ENCODE peak calls at places on chromosomes 3 and 15, in eight cellular contexts. W, E, K, D, N, J, O and A are unnamed samples.

GRCh38 chr3:164199982-164200823 is 878.1 kb downstream of the SI start:
- DNase-seq in W (no peak), E (no peak), K (no peak), D (no peak), N (no peak), J (peak; percentile 6), O (no peak), A (no peak)

GRCh38 chr3:17430574-17430973 is 311.9 kb downstream of the TBC1D5 start:
- DNase-seq in W (no peak), E (no peak), K (no peak), D (no peak), N (no peak), J (no peak), O (no peak), A (no peak)

GRCh38 chr15:32802296-32802936 is 84.6 kb downstream of the GREM1 start:
- DNase-seq in W (no peak), E (no peak), K (no peak), D (no peak), N (no peak), J (no peak), O (no peak), A (peak; percentile 79)

GRCh38 chr3:172447611-172448579 is at the start of gene GHSR:
- DNase-seq in W (no peak), E (no peak), K (peak; percentile 54), D (no peak), N (no peak), J (no peak), O (no peak), A (no peak)

GRCh38 chr3:14472471-14473351 is 67.4 kb downstream of the GRIP2 start:
- DNase-seq in W (no peak), E (no peak), K (no peak), D (no peak), N (no peak), J (no peak), O (no peak), A (peak; percentile 96)

GRCh38 chr3:58013973-58014649 is 5.9 kb downstream of the FLNB start:
- DNase-seq in W (no peak), E (no peak), K (no peak), D (no peak), N (peak; percentile 16), J (no peak), O (no peak), A (peak; percentile 98)

GRCh38 chr15:64180235-64180824 is 17.5 kb upstream of the PPIB start:
- DNase-seq in W (no peak), E (no peak), K (no peak), D (peak; percentile 18), N (no peak), J (no peak), O (no peak), A (no peak)

GRCh38 chr15:62275818-62276217 is 110.7 kb upstream of the C2CD4B start:
- DNase-seq in W (no peak), E (no peak), K (no peak), D (no peak), N (no peak), J (no peak), O (no peak), A (no peak)

GRCh38 chr15:30953731-30954378 is 37.6 kb downstream of the MTMR10 start:
- DNase-seq in W (no peak), E (no peak), K (no peak), D (no peak), N (no peak), J (no peak), O (no peak), A (peak; percentile 97)

GRCh38 chr3:13547591-13548371 is 1.1 kb upstream of the FBLN2 start:
- DNase-seq in W (no peak), E (no peak), K (no peak), D (no peak), N (no peak), J (no peak), O (no peak), A (no peak)

GRCh38 chr3:125916376-125916978 is 52.5 kb upstream of the ROPN1B start:
- DNase-seq in W (peak; percentile 93), E (peak; percentile 95), K (peak; percentile 94), D (peak; percentile 96), N (peak; percentile 96), J (peak; percentile 84), O (no peak), A (peak; percentile 94)

GRCh38 chr15:64855206-64856000 is 13.7 kb downstream of the PLEKHO2 start:
- DNase-seq in W (no peak), E (no peak), K (no peak), D (no peak), N (no peak), J (no peak), O (no peak), A (peak; percentile 76)

GRCh38 chr3:29156071-29156715 is 124.7 kb upstream of the RBMS3 start:
- DNase-seq in W (no peak), E (no peak), K (no peak), D (peak; percentile 23), N (no peak), J (peak; percentile 13), O (no peak), A (no peak)

GRCh38 chr3:38493019-38493418 is 3.1 kb upstream of the EXOG start:
- DNase-seq in W (no peak), E (no peak), K (no peak), D (no peak), N (no peak), J (no peak), O (no peak), A (peak; percentile 47)

GRCh38 chr3:136898549-136898948 is 36.5 kb downstream of the NCK1 start:
- DNase-seq in W (no peak), E (no peak), K (no peak), D (no peak), N (no peak), J (no peak), O (no peak), A (no peak)

GRCh38 chr15:78204351-78205309 is 29.7 kb downstream of the ACSBG1 start:
- DNase-seq in W (no peak), E (no peak), K (no peak), D (no peak), N (peak; percentile 87), J (no peak), O (no peak), A (no peak)

GRCh38 chr3:132079150-132079549 is 44.3 kb upstream of the CPNE4 start:
- DNase-seq in W (no peak), E (no peak), K (no peak), D (no peak), N (no peak), J (no peak), O (no peak), A (peak; percentile 33)

GRCh38 chr3:2657971-2658370 is 452.2 kb downstream of the IL5RA start:
- DNase-seq in W (no peak), E (no peak), K (no peak), D (no peak), N (no peak), J (no peak), O (no peak), A (no peak)

GRCh38 chr3:87127286-87127685 is 99.8 kb upstream of the CHMP2B start:
- DNase-seq in W (no peak), E (no peak), K (no peak), D (no peak), N (no peak), J (no peak), O (no peak), A (no peak)

GRCh38 chr3:196287066-196287404 is 491 bp downstream of the PCYT1A start:
- DNase-seq in W (no peak), E (peak; percentile 28), K (peak; percentile 69), D (no peak), N (no peak), J (peak; percentile 15), O (peak; percentile 70), A (peak; percentile 61)

GRCh38 chr3:192303235-192303634 is 424.1 kb downstream of the FGF12 start:
- DNase-seq in W (no peak), E (no peak), K (no peak), D (no peak), N (no peak), J (peak; percentile 4), O (no peak), A (no peak)

GRCh38 chr15:79101866-79102581 is 11.4 kb upstream of the RASGRF1 start:
- DNase-seq in W (no peak), E (no peak), K (no peak), D (no peak), N (no peak), J (no peak), O (no peak), A (peak; percentile 15)

GRCh38 chr3:44184319-44184953 is 57.2 kb upstream of the TOPAZ1 start:
- DNase-seq in W (no peak), E (no peak), K (no peak), D (no peak), N (peak; percentile 29), J (no peak), O (no peak), A (peak; percentile 14)

GRCh38 chr15:31236184-31237041 is 90.2 kb upstream of the KLF13 start:
- DNase-seq in W (no peak), E (no peak), K (no peak), D (peak; percentile 83), N (peak; percentile 65), J (peak; percentile 16), O (peak; percentile 80), A (peak; percentile 96)

GRCh38 chr15:85024509-85025336 is 43.1 kb downstream of the PDE8A start:
- DNase-seq in W (no peak), E (no peak), K (no peak), D (no peak), N (peak; percentile 67), J (no peak), O (no peak), A (peak; percentile 92)

GRCh38 chr3:192366916-192367315 is 360.4 kb downstream of the FGF12 start:
- DNase-seq in W (no peak), E (no peak), K (no peak), D (no peak), N (no peak), J (no peak), O (no peak), A (no peak)

GRCh38 chr3:131361464-131362421 is 19.8 kb upstream of the NUDT16 start:
- DNase-seq in W (no peak), E (no peak), K (peak; percentile 61), D (no peak), N (peak; percentile 20), J (no peak), O (peak; percentile 94), A (peak; percentile 55)